ENCODE peak calls at places on chromosomes 11 and 22, in four cellular contexts. D, W, F and S are unnamed samples.

GRCh38 chr22:35437038-35437437 is 37.1 kb downstream of the MCM5 start:
- DNase-seq in D (peak), W (no peak), F (peak), S (peak)

GRCh38 chr11:117178210-117179034 is at the start of gene SIDT2:
- DNase-seq in D (peak), W (peak), F (peak), S (peak)

GRCh38 chr22:41995211-41995610 is 3.4 kb upstream of the WBP2NL start:
- DNase-seq in D (no peak), W (no peak), F (no peak), S (no peak)

GRCh38 chr11:117231637-117232021 is 244 bp downstream of the PCSK7 start:
- DNase-seq in D (no peak), W (no peak), F (no peak), S (no peak)

GRCh38 chr11:119371778-119372182 is 9.7 kb downstream of the USP2 start:
- DNase-seq in D (no peak), W (no peak), F (no peak), S (peak)

GRCh38 chr22:25402160-25402500 is 162.3 kb upstream of the GRK3 start:
- DNase-seq in D (no peak), W (no peak), F (no peak), S (no peak)

GRCh38 chr11:92642146-92642919 is 327.1 kb upstream of the MTNR1B start:
- DNase-seq in D (no peak), W (no peak), F (no peak), S (no peak)

GRCh38 chr11:112543390-112543789 is 282.7 kb upstream of the PLET1 start:
- DNase-seq in D (no peak), W (no peak), F (no peak), S (no peak)

GRCh38 chr11:67776834-67777530 is 102.6 kb upstream of the ALDH3B2 start:
- DNase-seq in D (no peak), W (no peak), F (no peak), S (no peak)

GRCh38 chr11:119169272-119169719 is 771 bp downstream of the NLRX1 start:
- DNase-seq in D (peak), W (peak), F (no peak), S (peak)

GRCh38 chr11:119206512-119207299 is 567 bp downstream of the CBL start:
- DNase-seq in D (peak), W (no peak), F (peak), S (no peak)

GRCh38 chr22:25334091-25334490 is 114.7 kb downstream of the CRYBB2 start:
- DNase-seq in D (peak), W (peak), F (peak), S (peak)

GRCh38 chr11:11798586-11799438 is 43.0 kb upstream of the USP47 start:
- DNase-seq in D (peak), W (peak), F (peak), S (peak)

GRCh38 chr11:112368402-112368801 is 107.7 kb upstream of the PLET1 start:
- DNase-seq in D (no peak), W (no peak), F (no peak), S (no peak)

GRCh38 chr11:86481399-86481798 is 106.7 kb downstream of the CCDC81 start:
- DNase-seq in D (no peak), W (no peak), F (no peak), S (no peak)

GRCh38 chr11:23413057-23413456 is 552.8 kb upstream of the CCDC179 start:
- DNase-seq in D (no peak), W (no peak), F (no peak), S (no peak)

GRCh38 chr11:129694966-129695365 is 120.7 kb upstream of the TMEM45B start:
- DNase-seq in D (no peak), W (no peak), F (no peak), S (no peak)

GRCh38 chr11:107696140-107696539 is 15.7 kb downstream of the SLN start:
- DNase-seq in D (no peak), W (no peak), F (no peak), S (peak)

GRCh38 chr11:5280582-5281102 is 10.9 kb upstream of the HBE1 start:
- DNase-seq in D (no peak), W (peak), F (peak), S (peak)

DNA sequence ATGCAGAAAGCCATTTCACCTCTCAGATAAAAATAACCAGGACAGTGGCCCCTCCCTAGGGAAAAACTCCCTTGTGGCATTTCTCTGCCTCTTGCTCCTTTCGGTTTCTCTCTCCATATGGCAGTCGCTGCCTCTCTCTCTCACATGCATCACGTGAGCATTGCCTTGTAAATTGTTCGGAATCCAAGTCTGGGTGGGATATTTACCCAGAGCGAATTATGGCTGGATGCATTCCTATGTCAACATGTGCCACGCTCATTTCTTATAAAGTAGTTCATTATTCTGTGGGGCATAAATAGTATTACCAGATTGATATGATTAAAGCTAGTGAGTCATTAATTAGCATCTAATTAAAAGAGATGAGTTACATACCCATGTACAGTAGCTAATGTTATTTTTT is 392.9 kb downstream of the INSC start:
- DNase-seq in D (no peak), W (no peak), F (no peak), S (no peak)
- TF ChIP-seq CHD2 in D (no peak), W (no peak), F (no peak), S (no peak)

GRCh38 chr11:47181271-47181670 is 4.6 kb upstream of the ARFGAP2 start:
- DNase-seq in D (no peak), W (no peak), F (no peak), S (no peak)

GRCh38 chr11:47178737-47179654 is 2.3 kb upstream of the ARFGAP2 start:
- DNase-seq in D (no peak), W (no peak), F (no peak), S (no peak)

GRCh38 chr11:47179655-47179991 is 2.9 kb upstream of the ARFGAP2 start:
- DNase-seq in D (peak), W (peak), F (peak), S (peak)

GRCh38 chr11:47178305-47178704 is 1.6 kb upstream of the ARFGAP2 start:
- DNase-seq in D (no peak), W (no peak), F (no peak), S (no peak)

GRCh38 chr11:47180006-47180787 is 3.5 kb upstream of the ARFGAP2 start:
- DNase-seq in D (no peak), W (no peak), F (no peak), S (no peak)
- TF ChIP-seq PHF8 in D (no peak), W (no peak), F (no peak), S (no peak)

GRCh38 chr11:32310218-32310601 is 125.1 kb downstream of the WT1 start:
- DNase-seq in D (no peak), W (no peak), F (no peak), S (no peak)
- TF ChIP-seq CHD2 in D (no peak), W (no peak), F (no peak), S (no peak)

GRCh38 chr22:38267086-38267485 is 5.7 kb downstream of the TMEM184B start:
- DNase-seq in D (no peak), W (no peak), F (peak), S (no peak)
- TF ChIP-seq PHF8 in D (no peak), W (no peak), F (no peak), S (no peak)